ENCODE peak calls at places on chromosomes 11 and 22, in seven cellular contexts. M, B, Q, J, V, O and H are unnamed samples.

GRCh38 chr11:113176561-113176960 is 137.8 kb upstream of the TTC12 start:
- DNase-seq in M (no peak), B (no peak), Q (no peak), J (peak; percentile 52), V (no peak), O (no peak), H (no peak)

GRCh38 chr22:44221710-44222475 is 41.2 kb downstream of the PARVG start:
- DNase-seq in M (no peak), B (no peak), Q (no peak), J (no peak), V (no peak), O (peak; percentile 20), H (no peak)

GRCh38 chr11:9219572-9219971 is 45.6 kb downstream of the DENND5A start:
- DNase-seq in M (peak; percentile 41), B (no peak), Q (no peak), J (peak; percentile 94), V (peak; percentile 25), O (peak; percentile 8), H (peak; percentile 18)

GRCh38 chr11:117443269-117444186 is 115.9 kb downstream of the CEP164 start:
- DNase-seq in M (no peak), B (peak; percentile 42), Q (peak; percentile 27), J (peak; percentile 57), V (no peak), O (peak; percentile 94), H (peak; percentile 63)

GRCh38 chr11:57899378-57899777 is 124.3 kb upstream of the OR9Q1 start:
- DNase-seq in M (peak; percentile 24), B (no peak), Q (peak; percentile 63), J (no peak), V (no peak), O (no peak), H (no peak)

GRCh38 chr11:67436459-67437081 is 912 bp downstream of the PTPRCAP start:
- DNase-seq in M (no peak), B (no peak), Q (no peak), J (peak; percentile 22), V (no peak), O (peak; percentile 81), H (no peak)

GRCh38 chr22:26482171-26482570 is 1.4 kb downstream of the HPS4 start:
- DNase-seq in M (no peak), B (no peak), Q (no peak), J (no peak), V (no peak), O (no peak), H (no peak)

GRCh38 chr11:77747381-77747969 is 73.0 kb downstream of the RSF1 start:
- DNase-seq in M (no peak), B (no peak), Q (no peak), J (peak; percentile 60), V (no peak), O (no peak), H (no peak)

GRCh38 chr22:33515733-33516297 is 404.5 kb downstream of the LARGE1 start:
- DNase-seq in M (no peak), B (no peak), Q (no peak), J (no peak), V (no peak), O (no peak), H (no peak)

GRCh38 chr11:100403817-100404216 is 283.3 kb upstream of the ARHGAP42 start:
- DNase-seq in M (no peak), B (no peak), Q (no peak), J (peak; percentile 12), V (no peak), O (peak; percentile 48), H (peak; percentile 10)

DNA sequence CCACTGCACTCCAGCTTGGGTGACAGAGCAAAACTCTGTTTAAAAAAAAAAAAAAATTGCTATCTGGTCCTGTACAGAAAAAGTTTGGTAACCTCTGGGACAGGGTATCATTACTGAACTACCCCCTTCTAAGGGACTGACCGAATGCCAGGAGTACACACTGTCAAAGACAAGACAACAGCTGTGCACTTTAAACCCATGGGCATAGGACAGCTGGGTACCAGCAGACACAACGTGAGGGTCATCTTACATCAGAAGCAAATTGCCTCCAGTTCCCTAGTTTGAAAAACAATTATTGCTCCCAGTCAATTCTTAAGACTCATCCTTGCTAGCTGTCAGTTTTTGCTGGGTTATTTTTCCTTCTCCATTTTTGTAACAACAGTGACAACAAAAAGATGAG is 17.8 kb downstream of the CD59 start:
- DNase-seq in M (no peak), B (no peak), Q (no peak), J (no peak), V (no peak), O (no peak), H (no peak)
- H3K4me1 ChIP-seq in M (peaks cover 81% of the 10 kb centered on the region), B (peaks cover 24% of the 10 kb centered on the region), Q (peaks cover 4% of the 10 kb centered on the region), J (peaks cover 9% of the 10 kb centered on the region), V (peaks cover 74% of the 10 kb centered on the region), O (peaks cover 7% of the 10 kb centered on the region), H (no peaks in the 10 kb centered on the region)

GRCh38 chr11:31815743-31816466 is 4.8 kb upstream of the PAX6 start:
- DNase-seq in M (no peak), B (no peak), Q (no peak), J (no peak), V (no peak), O (peak; percentile 57), H (no peak)

GRCh38 chr11:31816467-31817053 is 5.4 kb upstream of the PAX6 start:
- DNase-seq in M (no peak), B (no peak), Q (peak; percentile 56), J (no peak), V (no peak), O (peak; percentile 80), H (no peak)

GRCh38 chr11:31812392-31813241 is 1.5 kb upstream of the PAX6 start:
- DNase-seq in M (no peak), B (no peak), Q (no peak), J (no peak), V (no peak), O (peak; percentile 82), H (no peak)

GRCh38 chr11:31813242-31813960 is 2.3 kb upstream of the PAX6 start:
- DNase-seq in M (no peak), B (no peak), Q (no peak), J (no peak), V (no peak), O (peak; percentile 63), H (peak; percentile 66)

DNA sequence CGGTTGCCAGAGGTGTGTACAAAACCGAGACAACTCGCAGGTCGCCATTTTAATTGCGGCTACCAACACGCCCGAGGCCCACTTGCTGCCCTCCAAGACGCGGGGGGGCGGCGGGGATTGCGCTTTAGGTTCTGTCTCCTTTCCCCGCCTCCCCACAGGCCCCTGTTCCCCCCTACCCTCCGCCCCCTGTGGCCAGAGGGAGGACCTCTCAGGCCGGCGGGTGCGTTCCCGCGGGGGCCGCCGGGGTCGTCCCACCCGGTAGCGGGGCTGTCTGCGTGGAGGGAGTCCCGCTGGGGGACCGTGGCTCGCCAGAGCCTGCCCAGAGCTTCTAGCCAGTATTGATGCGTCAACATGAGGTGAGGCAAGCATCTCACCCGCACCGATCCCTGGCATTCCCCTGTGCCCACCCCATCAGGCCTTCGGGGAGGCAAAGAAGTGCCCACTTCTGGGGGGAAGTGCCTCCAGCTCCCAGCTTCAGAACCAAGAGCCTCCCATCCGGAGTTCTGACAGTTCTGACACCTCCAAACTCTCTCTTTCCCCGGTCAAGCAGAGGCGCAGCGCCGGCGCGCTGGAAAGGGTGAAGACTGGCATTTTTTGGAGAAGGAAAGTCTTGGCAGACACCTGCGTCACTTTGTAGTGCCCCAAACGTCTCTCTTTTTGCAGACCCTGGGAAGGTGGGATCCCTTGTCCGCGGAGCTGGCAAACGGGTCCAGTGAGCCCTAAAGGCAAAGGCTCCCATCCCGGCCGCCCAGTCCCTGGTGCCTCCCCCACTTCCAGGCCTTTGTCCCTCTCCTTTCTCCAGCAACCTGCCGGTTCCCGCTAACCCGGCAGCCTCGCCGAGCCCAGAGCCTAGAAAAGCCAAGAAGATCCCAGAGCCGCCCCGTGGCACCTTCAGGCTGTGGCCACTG is 3.1 kb upstream of the PAX6 start:
- DNase-seq in M (no peak), B (no peak), Q (no peak), J (no peak), V (no peak), O (peak; percentile 80), H (no peak)
- H3K27me3 ChIP-seq in M (peaks cover 82% of the 10 kb centered on the region), B (peaks cover 92% of the 10 kb centered on the region), Q (peaks cover 97% of the 10 kb centered on the region), J (peaks cover 100% of the 10 kb centered on the region), V (peaks cover 100% of the 10 kb centered on the region), O (peaks cover 88% of the 10 kb centered on the region), H (peaks cover 59% of the 10 kb centered on the region)

DNA sequence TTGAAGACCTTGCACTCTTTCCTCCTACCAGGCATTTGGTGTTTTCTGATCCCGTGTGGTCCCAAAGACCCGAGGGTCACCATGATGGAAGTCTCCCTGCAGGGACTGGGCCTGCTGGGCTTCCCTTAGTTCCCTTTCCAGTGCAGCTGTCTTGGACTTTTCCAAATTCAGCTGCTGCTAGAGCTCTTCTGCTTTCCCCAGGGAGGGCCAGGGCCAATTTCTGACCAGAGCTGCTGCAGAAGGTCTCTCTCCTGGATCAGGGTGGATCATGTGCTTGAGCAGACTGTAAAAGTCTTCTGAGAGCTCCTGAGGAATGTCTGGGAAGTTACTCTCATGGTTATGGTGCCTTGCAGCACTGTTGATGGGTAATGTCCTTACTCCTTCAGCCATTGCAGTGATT is 23.2 kb downstream of the LDLRAD3 start:
- DNase-seq in M (no peak), B (no peak), Q (no peak), J (no peak), V (no peak), O (no peak), H (no peak)
- H3K4me3 ChIP-seq in M (no peak overlapping the region), B (no peak overlapping the region), Q (no peak overlapping the region), J (no peak overlapping the region), V (no peak overlapping the region), O (no peak overlapping the region), H (no peak overlapping the region)

GRCh38 chr22:46076651-46077339 is 73.5 kb upstream of the PPARA start:
- DNase-seq in M (peak; percentile 77), B (peak; percentile 74), Q (no peak), J (peak; percentile 65), V (peak; percentile 54), O (no peak), H (peak; percentile 67)

GRCh38 chr22:46079861-46080821 is 70.2 kb upstream of the PPARA start:
- DNase-seq in M (peak; percentile 95), B (peak; percentile 82), Q (no peak), J (no peak), V (peak; percentile 86), O (no peak), H (no peak)

GRCh38 chr22:46079093-46079860 is 71.0 kb upstream of the PPARA start:
- DNase-seq in M (peak; percentile 46), B (peak; percentile 39), Q (no peak), J (no peak), V (peak; percentile 20), O (no peak), H (no peak)

GRCh38 chr22:46077669-46078099 is 72.6 kb upstream of the PPARA start:
- DNase-seq in M (peak; percentile 29), B (peak; percentile 47), Q (no peak), J (no peak), V (peak; percentile 54), O (no peak), H (no peak)

DNA sequence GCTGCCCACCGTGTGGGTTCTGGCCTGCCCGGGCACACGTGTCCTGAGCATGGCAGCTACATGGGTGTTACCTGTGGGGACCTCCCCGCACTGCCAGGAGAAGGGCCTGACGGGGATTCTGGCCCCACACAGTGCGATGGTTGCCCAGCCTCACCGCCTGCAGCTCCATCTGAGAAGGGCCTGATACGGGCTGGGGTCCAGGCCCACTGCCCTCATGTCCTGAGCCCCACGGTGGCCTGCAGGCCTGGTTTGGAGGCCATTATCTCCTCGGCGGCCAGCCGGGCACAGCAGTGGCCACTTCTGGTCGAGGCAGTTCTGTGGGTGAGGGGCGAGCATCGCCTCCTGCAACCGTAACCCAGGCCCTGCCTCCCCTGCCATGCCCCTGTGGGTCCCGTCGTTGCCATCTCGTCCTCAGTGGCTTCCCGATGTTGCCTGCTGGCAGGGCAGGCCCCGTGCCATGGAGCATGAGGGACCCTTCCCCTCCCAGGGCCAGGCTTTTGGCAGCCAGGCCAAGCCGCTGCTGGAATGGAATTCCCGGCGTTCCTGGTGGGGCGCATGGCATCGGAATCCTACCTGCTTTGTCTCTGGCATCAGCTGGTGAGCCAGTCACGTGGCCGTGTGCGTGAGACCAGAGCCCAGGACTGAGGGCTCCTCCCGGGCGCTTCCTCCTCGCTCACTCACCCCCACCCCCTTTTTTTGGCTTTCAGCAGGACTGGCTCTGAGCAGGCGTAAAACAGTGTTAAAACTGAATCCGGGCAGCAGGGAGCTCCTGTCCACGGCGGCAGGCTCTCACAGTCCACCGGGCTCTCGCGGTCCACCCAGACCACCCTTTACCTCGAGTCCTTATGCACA is 71.9 kb upstream of the PPARA start:
- DNase-seq in M (peak; percentile 91), B (peak; percentile 95), Q (no peak), J (no peak), V (peak; percentile 83), O (no peak), H (no peak)
- H3K4me1 ChIP-seq in M (peaks cover 48% of the 10 kb centered on the region), B (peaks cover 88% of the 10 kb centered on the region), Q (peaks cover 42% of the 10 kb centered on the region), J (no peaks in the 10 kb centered on the region), V (peaks cover 88% of the 10 kb centered on the region), O (no peaks in the 10 kb centered on the region), H (peaks cover 34% of the 10 kb centered on the region)